ENCODE peak calls at places on chromosomes 1 and 21, in four cellular contexts. L is Caco-2, Y is hepatocyte, A is trophoblast cell. Z is an unnamed sample.

GRCh38 chr1:219778793-219779369 is 149.5 kb downstream of the SLC30A10 start:
- DNase-seq in L (no peak), Y (no peak), A (no peak), Z (no peak)

GRCh38 chr21:15401331-15401730 is 328.5 kb upstream of the USP25 start:
- DNase-seq in L (no peak), Y (no peak), A (no peak), Z (no peak)

GRCh38 chr1:112646225-112646624 is 26.6 kb downstream of the CAPZA1 start:
- DNase-seq in L (no peak), Y (no peak), A (no peak), Z (no peak)

GRCh38 chr1:15941044-15941840 is 34.7 kb downstream of the ZBTB17 start:
- DNase-seq in L (no peak), Y (no peak), A (no peak), Z (peak; percentile 46)

GRCh38 chr1:61322769-61323168 is 240.4 kb downstream of the NFIA start:
- DNase-seq in L (peak; percentile 2), Y (no peak), A (no peak), Z (no peak)

GRCh38 chr1:168960595-168960994 is 145.9 kb upstream of the ATP1B1 start:
- DNase-seq in L (peak; percentile 7), Y (no peak), A (no peak), Z (no peak)

GRCh38 chr1:112040891-112041740 is 51.6 kb upstream of the KCND3 start:
- DNase-seq in L (no peak), Y (peak; percentile 41), A (no peak), Z (no peak)

GRCh38 chr1:243483084-243483845 is 227.4 kb downstream of the SDCCAG8 start:
- DNase-seq in L (no peak), Y (no peak), A (no peak), Z (peak; percentile 85)

GRCh38 chr1:242568666-242569065 is 44.2 kb upstream of the PLD5 start:
- DNase-seq in L (no peak), Y (no peak), A (no peak), Z (peak; percentile 58)

GRCh38 chr1:84689514-84690396 is 506 bp downstream of the SSX2IP start:
- DNase-seq in L (peak; percentile 54), Y (peak; percentile 73), A (peak; percentile 13), Z (peak; percentile 84)

GRCh38 chr1:202207292-202207691 is 13.7 kb downstream of the LGR6 start:
- DNase-seq in L (no peak), Y (peak; percentile 74), A (no peak), Z (peak; percentile 67)

GRCh38 chr1:43370564-43370963 is 2.8 kb upstream of the ELOVL1 start:
- DNase-seq in L (no peak), Y (no peak), A (no peak), Z (peak; percentile 60)

GRCh38 chr1:223780318-223780717 is 65.4 kb downstream of the TP53BP2 start:
- DNase-seq in L (no peak), Y (no peak), A (no peak), Z (peak; percentile 25)

GRCh38 chr1:172746091-172746949 is 87.4 kb downstream of the FASLG start:
- DNase-seq in L (peak; percentile 14), Y (peak; percentile 70), A (no peak), Z (no peak)

GRCh38 chr1:108829498-108829916 is 27.4 kb downstream of the AKNAD1 start:
- DNase-seq in L (no peak), Y (no peak), A (no peak), Z (no peak)

GRCh38 chr1:204398197-204399125 is 13.2 kb downstream of the PPP1R15B start:
- DNase-seq in L (peak; percentile 88), Y (peak; percentile 91), A (peak; percentile 79), Z (peak; percentile 94)

GRCh38 chr1:24704411-24705259 is 40.6 kb upstream of the CLIC4 start:
- DNase-seq in L (no peak), Y (peak; percentile 33), A (no peak), Z (peak; percentile 75)
- H3K4me1 ChIP-seq in L (peaks cover 7% of the 10 kb centered on the region), Y (peaks cover 12% of the 10 kb centered on the region), A (peaks cover 21% of the 10 kb centered on the region), Z (no peaks in the 10 kb centered on the region)

GRCh38 chr1:25628741-25629421 is 12.3 kb downstream of the MAN1C1 start:
- DNase-seq in L (no peak), Y (no peak), A (no peak), Z (no peak)

GRCh38 chr1:25623731-25624130 is 7.1 kb downstream of the MAN1C1 start:
- DNase-seq in L (no peak), Y (no peak), A (peak; percentile 87), Z (no peak)

GRCh38 chr1:25624155-25624554 is 7.6 kb downstream of the MAN1C1 start:
- DNase-seq in L (no peak), Y (no peak), A (no peak), Z (no peak)

GRCh38 chr1:25624604-25625003 is 8.0 kb downstream of the MAN1C1 start:
- DNase-seq in L (no peak), Y (no peak), A (no peak), Z (no peak)

DNA sequence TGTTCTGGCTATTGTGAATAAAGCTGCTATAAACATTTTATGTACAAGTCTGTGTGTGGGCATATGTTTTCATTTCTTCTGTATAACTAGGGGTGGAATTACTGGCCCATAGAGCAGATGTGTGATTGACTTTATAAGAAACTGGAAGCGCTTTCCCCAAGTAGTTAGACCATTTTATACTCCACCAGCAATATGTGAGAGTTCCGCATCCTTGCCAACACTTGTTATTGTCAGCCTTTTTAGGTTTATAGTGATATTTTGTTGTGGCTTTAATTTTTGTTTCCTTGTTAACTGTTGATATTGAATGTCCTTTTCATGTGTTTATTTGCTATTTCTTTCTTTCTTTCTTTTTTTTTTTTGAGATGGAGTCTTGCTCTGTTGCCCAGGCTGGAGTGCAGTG is 9.4 kb downstream of the MAN1C1 start:
- DNase-seq in L (no peak), Y (no peak), A (no peak), Z (no peak)
- H3K4me1 ChIP-seq in L (no peaks in the 10 kb centered on the region), Y (no peaks in the 10 kb centered on the region), A (no peaks in the 10 kb centered on the region), Z (no peaks in the 10 kb centered on the region)

GRCh38 chr1:27137544-27138075 is 17.3 kb downstream of the SLC9A1 start:
- DNase-seq in L (no peak), Y (peak; percentile 79), A (peak; percentile 86), Z (no peak)
- H3K4me1 ChIP-seq in L (no peaks in the 10 kb centered on the region), Y (peaks cover 31% of the 10 kb centered on the region), A (peaks cover 43% of the 10 kb centered on the region), Z (no peaks in the 10 kb centered on the region)

DNA sequence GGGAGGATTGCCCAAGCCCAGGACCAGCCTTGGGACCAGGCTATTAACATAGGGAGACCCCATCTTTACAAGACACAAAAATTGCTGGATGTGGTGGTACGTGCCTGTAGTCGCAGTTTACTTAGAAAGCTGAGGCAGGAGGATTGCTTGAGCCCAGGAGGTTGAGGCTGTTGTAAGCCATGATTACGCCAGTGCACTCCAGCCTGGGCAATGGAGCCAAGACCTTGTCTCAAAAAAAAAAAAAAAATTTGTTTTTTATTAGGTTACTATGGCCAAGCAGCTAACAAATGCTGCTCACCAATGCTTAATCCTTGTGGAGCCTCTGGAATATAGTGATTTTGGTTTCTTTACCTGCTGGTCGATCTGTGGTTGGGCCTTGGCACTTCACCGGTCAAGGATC is 8.8 kb downstream of the ARID1A start:
- DNase-seq in L (no peak), Y (no peak), A (no peak), Z (no peak)
- H3K4me1 ChIP-seq in L (peaks cover 73% of the 10 kb centered on the region), Y (peaks cover 62% of the 10 kb centered on the region), A (peaks cover 20% of the 10 kb centered on the region), Z (peaks cover 37% of the 10 kb centered on the region)

DNA sequence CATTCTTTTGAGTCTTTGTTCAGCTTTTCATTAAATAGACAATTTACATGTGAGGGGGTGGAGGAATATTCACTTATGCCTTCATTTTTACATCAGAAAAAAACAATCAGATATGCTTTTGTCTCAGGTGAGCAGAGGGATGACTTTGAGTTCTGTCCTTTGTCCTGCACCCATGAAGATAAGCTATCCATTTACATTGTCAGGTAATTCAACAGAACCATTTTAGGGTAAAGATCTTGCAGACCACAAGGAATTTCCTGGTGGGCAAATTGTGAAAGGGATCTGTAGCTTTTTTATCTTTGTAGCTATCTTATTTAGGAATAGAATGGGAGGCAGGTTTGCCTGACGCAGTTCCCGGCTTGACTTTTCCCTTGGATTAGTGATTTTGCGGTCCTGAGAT is 242.7 kb upstream of the IRF2BP2 start:
- DNase-seq in L (no peak), Y (no peak), A (no peak), Z (peak; percentile 32)
- H3K4me1 ChIP-seq in L (peaks cover 21% of the 10 kb centered on the region), Y (peaks cover 6% of the 10 kb centered on the region), A (peaks cover 6% of the 10 kb centered on the region), Z (peaks cover 4% of the 10 kb centered on the region)

GRCh38 chr1:184665329-184665728 is 89.3 kb downstream of the EDEM3 start:
- DNase-seq in L (no peak), Y (no peak), A (no peak), Z (no peak)
- H3K4me1 ChIP-seq in L (no peaks in the 10 kb centered on the region), Y (no peaks in the 10 kb centered on the region), A (peaks cover 11% of the 10 kb centered on the region), Z (peaks cover 13% of the 10 kb centered on the region)

DNA sequence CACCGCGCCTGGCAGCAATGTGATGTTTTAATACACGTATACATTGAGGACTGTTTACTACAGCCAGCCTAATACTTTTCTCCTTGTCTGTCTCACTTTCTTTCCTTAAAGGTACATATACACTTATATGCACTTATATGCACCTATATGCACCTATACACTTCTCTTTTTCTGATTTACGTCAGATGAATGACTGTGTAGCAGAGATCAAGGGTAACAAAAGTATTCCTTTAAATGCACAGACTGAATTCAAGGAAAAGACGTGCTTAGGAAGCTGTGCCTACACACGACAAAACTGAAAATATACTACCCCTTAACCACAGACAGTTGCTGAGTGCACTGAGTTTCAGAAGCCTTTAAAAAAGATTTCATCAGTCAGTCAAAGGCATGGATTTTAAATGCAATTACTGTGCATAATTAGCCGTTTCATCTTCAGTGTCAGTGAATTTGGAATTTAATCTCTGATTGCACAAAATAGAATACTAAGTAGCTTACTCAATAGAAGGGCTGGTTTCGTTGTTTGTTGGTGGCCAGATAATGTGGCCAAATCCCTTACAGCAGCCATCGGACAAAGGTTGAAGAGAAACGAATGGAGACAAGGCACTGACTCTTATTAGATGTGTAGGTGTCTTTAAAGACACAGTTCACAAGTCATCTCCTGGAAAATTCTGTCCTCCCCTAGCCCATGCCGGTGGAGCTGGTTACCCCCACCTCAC is 38.3 kb upstream of the TARBP1 start:
- DNase-seq in L (no peak), Y (no peak), A (no peak), Z (no peak)
- H3K4me1 ChIP-seq in L (peaks cover 11% of the 10 kb centered on the region), Y (peaks cover 8% of the 10 kb centered on the region), A (peaks cover 3% of the 10 kb centered on the region), Z (peaks cover 6% of the 10 kb centered on the region)

GRCh38 chr1:235078480-235078803 is 50.2 kb downstream of the TOMM20 start:
- DNase-seq in L (no peak), Y (no peak), A (no peak), Z (no peak)

GRCh38 chr1:235076504-235077162 is 52.0 kb downstream of the TOMM20 start:
- DNase-seq in L (no peak), Y (no peak), A (no peak), Z (no peak)

GRCh38 chr1:235077163-235077540 is 51.5 kb downstream of the TOMM20 start:
- DNase-seq in L (no peak), Y (no peak), A (no peak), Z (no peak)

GRCh38 chr1:235078927-235079381 is 49.7 kb downstream of the TOMM20 start:
- DNase-seq in L (no peak), Y (peak; percentile 38), A (no peak), Z (no peak)

GRCh38 chr1:235077571-235078479 is 50.8 kb downstream of the TOMM20 start:
- DNase-seq in L (no peak), Y (no peak), A (no peak), Z (no peak)
- H3K4me1 ChIP-seq in L (peaks cover 58% of the 10 kb centered on the region), Y (peaks cover 51% of the 10 kb centered on the region), A (peaks cover 20% of the 10 kb centered on the region), Z (peaks cover 12% of the 10 kb centered on the region)

DNA sequence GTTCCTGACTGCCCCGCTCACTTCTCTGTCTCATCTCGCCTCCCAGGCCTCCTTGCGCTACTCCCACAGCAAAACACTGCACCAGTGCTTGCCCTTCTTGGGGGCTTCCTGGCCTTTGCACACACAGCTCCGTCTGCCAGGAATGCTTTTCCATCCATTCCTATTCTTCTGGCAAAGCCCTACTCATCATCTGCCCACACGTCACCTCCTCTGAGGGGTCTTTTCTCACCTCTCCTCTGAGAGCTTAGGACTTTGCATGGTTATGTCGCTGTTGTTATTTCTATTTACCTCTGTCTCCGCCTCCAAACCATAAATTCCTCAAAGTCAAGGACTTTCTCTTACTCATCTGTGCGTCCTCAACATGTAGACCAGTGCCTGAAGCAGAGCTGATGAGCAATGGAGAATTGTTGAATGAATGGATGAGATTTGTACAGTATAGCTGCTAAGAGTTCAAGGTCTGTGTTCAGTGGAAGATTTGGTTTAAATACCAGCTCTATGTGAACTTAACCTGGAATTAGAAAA is 26.4 kb upstream of the BTG2 start:
- DNase-seq in L (no peak), Y (no peak), A (no peak), Z (no peak)
- H3K4me1 ChIP-seq in L (peaks cover 22% of the 10 kb centered on the region), Y (peaks cover 40% of the 10 kb centered on the region), A (peaks cover 13% of the 10 kb centered on the region), Z (peaks cover 25% of the 10 kb centered on the region)

Z was measured in endodermal cell.